ENCODE peak calls at places on chromosome X, in four cellular contexts. One of them, this sample, is unnamed.
A peak's percentile ranks its signal among the peaks of the same experiment; 100 is the strongest.

GRCh38 chrX:9538544-9539045 is 73.7 kb downstream of the TBL1X start:
- DNase-seq in K562: no peak
- DNase-seq in GM12878: no peak
- DNase-seq in HepG2: peak; percentile 83
- DNase-seq in this sample: no peak

GRCh38 chrX:136147966-136148365 is 633 bp downstream of the FHL1 start:
- DNase-seq in K562: no peak
- DNase-seq in GM12878: no peak
- DNase-seq in HepG2: no peak
- DNase-seq in this sample: peak; percentile 32

GRCh38 chrX:37349131-37350033 is at the start of gene PRRG1:
- DNase-seq in K562: peak; percentile 83
- DNase-seq in GM12878: no peak
- DNase-seq in HepG2: peak; percentile 67
- DNase-seq in this sample: peak; percentile 77

GRCh38 chrX:776529-777230 is 146.1 kb downstream of the SHOX start:
- DNase-seq in K562: no peak
- DNase-seq in GM12878: no peak
- DNase-seq in HepG2: no peak
- DNase-seq in this sample: no peak

GRCh38 chrX:153179131-153179530 is at the start of gene MAGEA1:
- DNase-seq in K562: peak; percentile 44
- DNase-seq in GM12878: no peak
- DNase-seq in HepG2: no peak
- DNase-seq in this sample: no peak

GRCh38 chrX:19130628-19131027 is 8.4 kb upstream of the ADGRG2 start:
- DNase-seq in K562: no peak
- DNase-seq in GM12878: no peak
- DNase-seq in HepG2: no peak
- DNase-seq in this sample: no peak

GRCh38 chrX:30713061-30713525 is 59.9 kb downstream of the GK start:
- DNase-seq in K562: peak; percentile 63
- DNase-seq in GM12878: peak; percentile 85
- DNase-seq in HepG2: peak; percentile 40
- DNase-seq in this sample: peak; percentile 53

GRCh38 chrX:120603707-120604358 is at the start of gene MCTS1:
- DNase-seq in K562: peak; percentile 94
- DNase-seq in GM12878: peak; percentile 78
- DNase-seq in HepG2: peak; percentile 89
- DNase-seq in this sample: peak; percentile 88

GRCh38 chrX:65990702-65991101 is 49.2 kb downstream of the VSIG4 start:
- DNase-seq in K562: peak; percentile 72
- DNase-seq in GM12878: no peak
- DNase-seq in HepG2: no peak
- DNase-seq in this sample: no peak

GRCh38 chrX:122517781-122518180 is 666.3 kb upstream of the GRIA3 start:
- DNase-seq in K562: no peak
- DNase-seq in GM12878: no peak
- DNase-seq in HepG2: no peak
- DNase-seq in this sample: no peak

GRCh38 chrX:114906978-114907510 is 110.4 kb downstream of the IL13RA2 start:
- DNase-seq in K562: no peak
- DNase-seq in GM12878: no peak
- DNase-seq in HepG2: peak; percentile 54
- DNase-seq in this sample: no peak
- TF ChIP-seq FOXK2 in K562: no peak
- TF ChIP-seq FOXK2 in GM12878: no peak
- TF ChIP-seq FOXK2 in HepG2: no peak
- TF ChIP-seq FOXK2 in this sample: no peak

GRCh38 chrX:140250363-140250762 is 254.5 kb downstream of the SOX3 start:
- DNase-seq in K562: no peak
- DNase-seq in GM12878: no peak
- DNase-seq in HepG2: no peak
- DNase-seq in this sample: no peak

DNA sequence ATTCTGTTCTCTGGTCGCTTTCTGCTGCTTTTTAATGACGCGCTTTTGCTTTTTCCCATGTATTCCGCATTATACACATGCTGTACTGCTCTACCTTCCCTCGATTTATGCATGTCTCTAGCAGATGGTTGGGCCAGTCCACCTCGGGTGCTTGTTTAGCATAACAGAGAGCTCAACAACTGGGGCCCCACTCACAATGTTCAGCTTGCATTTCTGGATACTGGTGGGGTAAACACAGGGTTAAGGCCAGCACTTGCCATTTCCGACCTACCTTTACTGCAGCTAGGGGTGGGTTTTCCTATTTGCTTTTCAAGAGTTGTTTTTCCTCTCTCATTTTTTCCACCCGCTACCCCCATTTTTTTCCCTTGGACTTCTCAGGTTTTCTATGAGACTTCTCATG is 255.7 kb downstream of the SOX3 start:
- DNase-seq in K562: no peak
- DNase-seq in GM12878: no peak
- DNase-seq in HepG2: no peak
- DNase-seq in this sample: no peak
- TF ChIP-seq FOXK2 in K562: no peak
- TF ChIP-seq FOXK2 in GM12878: no peak
- TF ChIP-seq FOXK2 in HepG2: no peak
- TF ChIP-seq FOXK2 in this sample: no peak

GRCh38 chrX:46324166-46324565 is 221.1 kb downstream of the ZNF674 start:
- DNase-seq in K562: no peak
- DNase-seq in GM12878: no peak
- DNase-seq in HepG2: no peak
- DNase-seq in this sample: no peak

GRCh38 chrX:46326161-46326560 is 219.1 kb downstream of the ZNF674 start:
- DNase-seq in K562: no peak
- DNase-seq in GM12878: no peak
- DNase-seq in HepG2: no peak
- DNase-seq in this sample: no peak

GRCh38 chrX:46327229-46328081 is 217.8 kb downstream of the ZNF674 start:
- DNase-seq in K562: no peak
- DNase-seq in GM12878: no peak
- DNase-seq in HepG2: peak; percentile 92
- DNase-seq in this sample: no peak

GRCh38 chrX:46328133-46328532 is 217.1 kb downstream of the ZNF674 start:
- DNase-seq in K562: no peak
- DNase-seq in GM12878: no peak
- DNase-seq in HepG2: no peak
- DNase-seq in this sample: no peak

GRCh38 chrX:46325312-46325877 is 219.8 kb downstream of the ZNF674 start:
- DNase-seq in K562: no peak
- DNase-seq in GM12878: no peak
- DNase-seq in HepG2: peak; percentile 41
- DNase-seq in this sample: no peak
- TF ChIP-seq FOXK2 in K562: no peak
- TF ChIP-seq FOXK2 in GM12878: no peak
- TF ChIP-seq FOXK2 in HepG2: no peak
- TF ChIP-seq FOXK2 in this sample: no peak

GRCh38 chrX:24395775-24396174 is 35.3 kb downstream of the SUPT20HL1 start:
- DNase-seq in K562: peak; percentile 54
- DNase-seq in GM12878: peak; percentile 51
- DNase-seq in HepG2: peak; percentile 43
- DNase-seq in this sample: peak; percentile 75
- TF ChIP-seq FOXK2 in K562: no peak
- TF ChIP-seq FOXK2 in GM12878: no peak
- TF ChIP-seq FOXK2 in HepG2: no peak
- TF ChIP-seq FOXK2 in this sample: no peak

GRCh38 chrX:69107231-69107739 is 58.0 kb downstream of the PJA1 start:
- DNase-seq in K562: peak; percentile 75
- DNase-seq in GM12878: no peak
- DNase-seq in HepG2: no peak
- DNase-seq in this sample: peak; percentile 48

GRCh38 chrX:69107747-69108410 is 57.4 kb downstream of the PJA1 start:
- DNase-seq in K562: no peak
- DNase-seq in GM12878: no peak
- DNase-seq in HepG2: no peak
- DNase-seq in this sample: no peak

GRCh38 chrX:69102805-69103204 is 62.4 kb downstream of the PJA1 start:
- DNase-seq in K562: peak; percentile 16
- DNase-seq in GM12878: no peak
- DNase-seq in HepG2: no peak
- DNase-seq in this sample: no peak

GRCh38 chrX:69103539-69103938 is 61.7 kb downstream of the PJA1 start:
- DNase-seq in K562: no peak
- DNase-seq in GM12878: no peak
- DNase-seq in HepG2: no peak
- DNase-seq in this sample: no peak

GRCh38 chrX:69104756-69105434 is 60.4 kb downstream of the PJA1 start:
- DNase-seq in K562: no peak
- DNase-seq in GM12878: no peak
- DNase-seq in HepG2: peak; percentile 35
- DNase-seq in this sample: no peak
- TF ChIP-seq FOXK2 in K562: no peak
- TF ChIP-seq FOXK2 in GM12878: no peak
- TF ChIP-seq FOXK2 in HepG2: no peak
- TF ChIP-seq FOXK2 in this sample: no peak

This sample was measured in HEK293T.